ENCODE peak calls at places on chromosomes 12 and 14, in six cellular contexts. Z is mammary epithelial cell, Q is nucleus accumbens, X is cardiac muscle cell, P is uterus, N is HepG2. H is an unnamed sample.

GRCh38 chr14:105851716-105852377 is 325.5 kb downstream of the TMEM121 start:
- DNase-seq in X (no peak), N (no peak), P (no peak), Z (no peak), Q (no peak), H (no peak)

GRCh38 chr12:25074954-25075353 is 120.0 kb downstream of the DNAI7 start:
- DNase-seq in Z (no peak), Q (no peak), X (no peak), N (no peak), P (no peak), H (no peak)

GRCh38 chr12:13208533-13209278 is 12.2 kb downstream of the EMP1 start:
- DNase-seq in X (peak), Q (no peak), P (no peak), Z (no peak), N (no peak), H (no peak)

GRCh38 chr12:113064395-113065125 is 8.0 kb downstream of the DTX1 start:
- DNase-seq in Q (no peak), P (no peak), X (no peak), N (no peak), Z (no peak), H (no peak)

GRCh38 chr14:70555890-70556289 is 21.1 kb upstream of the ADAM20 start:
- DNase-seq in Z (peak), X (peak), Q (no peak), P (no peak), N (no peak), H (no peak)

GRCh38 chr12:12022306-12022931 is 48.3 kb upstream of the BCL2L14 start:
- DNase-seq in P (no peak), N (no peak), X (no peak), Q (no peak), Z (no peak), H (no peak)

GRCh38 chr12:89352242-89352491 is 134 bp downstream of the DUSP6 start:
- DNase-seq in P (no peak), Z (no peak), Q (no peak), X (no peak), N (no peak), H (no peak)

GRCh38 chr12:78241472-78241871 is 410.8 kb downstream of the NAV3 start:
- DNase-seq in Q (no peak), N (no peak), X (no peak), P (no peak), Z (no peak), H (no peak)

GRCh38 chr12:107491856-107492255 is 193.7 kb upstream of the PWP1 start:
- DNase-seq in X (peak), Q (no peak), P (no peak), N (no peak), Z (no peak), H (no peak)

GRCh38 chr12:563250-563781 is 99.9 kb downstream of the NINJ2 start:
- DNase-seq in Q (no peak), X (no peak), P (no peak), N (no peak), Z (peak), H (no peak)

GRCh38 chr12:30970559-30971202 is 44.1 kb downstream of the TSPAN11 start:
- DNase-seq in Q (no peak), P (no peak), X (peak), N (no peak), Z (no peak), H (no peak)

GRCh38 chr14:99724196-99724891 is 40.2 kb downstream of the CYP46A1 start:
- DNase-seq in Z (no peak), N (no peak), X (peak), P (peak), Q (no peak), H (no peak)

GRCh38 chr14:79018846-79019245 is 848.7 kb downstream of the NRXN3 start:
- DNase-seq in N (no peak), X (peak), Z (peak), P (no peak), Q (no peak), H (no peak)

GRCh38 chr12:124531281-124531745 is 36.1 kb downstream of the NCOR2 start:
- DNase-seq in N (no peak), X (no peak), P (peak), Q (no peak), Z (no peak), H (no peak)

GRCh38 chr14:56002316-56002715 is 115.9 kb upstream of the PELI2 start:
- DNase-seq in Z (no peak), Q (no peak), P (no peak), X (no peak), N (no peak), H (peak)

GRCh38 chr12:126558810-126559209 is 1493.6 kb downstream of the AACS start:
- DNase-seq in X (no peak), P (no peak), Q (no peak), N (no peak), Z (no peak), H (no peak)

GRCh38 chr14:57760891-57761290 is 105.0 kb downstream of the SLC35F4 start:
- DNase-seq in Q (no peak), P (no peak), X (no peak), Z (no peak), N (no peak), H (no peak)

GRCh38 chr12:4781212-4781611 is 61.0 kb downstream of the GALNT8 start:
- DNase-seq in X (no peak), Q (no peak), Z (peak), P (no peak), N (no peak), H (no peak)

GRCh38 chr14:89445252-89445973 is 28.4 kb upstream of the FOXN3 start:
- DNase-seq in Q (no peak), X (no peak), P (no peak), Z (no peak), N (no peak), H (no peak)

GRCh38 chr12:27359578-27360340 is 27.1 kb downstream of the BMAL2 start:
- DNase-seq in Q (no peak), N (peak), Z (no peak), P (no peak), X (peak), H (no peak)

GRCh38 chr14:20848316-20848954 is 42.8 kb upstream of the RNASE3 start:
- DNase-seq in Z (peak), X (peak), N (no peak), Q (no peak), P (no peak), H (no peak)

GRCh38 chr12:54538136-54538700 is 11.2 kb upstream of the PDE1B start:
- DNase-seq in Q (no peak), Z (no peak), X (no peak), P (no peak), N (no peak), H (no peak)

GRCh38 chr14:96584199-96584906 is 82.2 kb downstream of the PAPOLA start:
- DNase-seq in X (peak), Q (no peak), N (peak), Z (peak), P (no peak), H (no peak)

GRCh38 chr12:109822951-109823411 is 10.2 kb downstream of the TRPV4 start:
- DNase-seq in Q (no peak), N (peak), Z (peak), P (no peak), X (no peak), H (no peak)

GRCh38 chr12:23659151-23659550 is 290.3 kb downstream of the SOX5 start:
- DNase-seq in P (no peak), N (no peak), Q (no peak), X (no peak), Z (no peak), H (no peak)

GRCh38 chr14:44910826-44911225 is 50.9 kb downstream of the KLHL28 start:
- DNase-seq in Q (no peak), X (no peak), N (no peak), Z (no peak), P (no peak), H (no peak)

GRCh38 chr14:21534576-21534975 is 8.4 kb upstream of the SALL2 start:
- DNase-seq in N (no peak), Q (no peak), P (no peak), Z (no peak), X (no peak), H (no peak)

GRCh38 chr14:69769623-69770022 is 2.7 kb downstream of the SRSF5 start:
- DNase-seq in X (no peak), Z (no peak), P (no peak), Q (no peak), N (no peak), H (no peak)